ENCODE peak calls at places on chromosomes 12 and 14, in six cellular contexts. C is adrenal gland, L is heart left ventricle, G is GM23248, Z is psoas muscle, S is tibial artery. I is an unnamed sample. For H3K36me3, the result is how much of the 10 kb centered on the place peaks cover.

GRCh38 chr12:6950944-6951540 is at the start of gene PTPN6:
- DNase-seq in G (no peak), S (no peak), L (peak), C (peak), Z (no peak), I (no peak)

GRCh38 chr12:65464930-65465329 is 186.4 kb downstream of the MSRB3 start:
- DNase-seq in S (no peak), C (no peak), G (peak), Z (no peak), L (no peak), I (no peak)

GRCh38 chr12:105057174-105057573 is 27.1 kb downstream of the ALDH1L2 start:
- DNase-seq in Z (no peak), C (no peak), S (no peak), G (peak), L (no peak), I (no peak)

GRCh38 chr14:90715993-90716392 is 100.2 kb downstream of the TTC7B start:
- DNase-seq in G (no peak), Z (no peak), C (no peak), L (no peak), S (no peak), I (no peak)

GRCh38 chr14:104732355-104732804 is 8.4 kb downstream of the ADSS1 start:
- DNase-seq in C (peak), G (no peak), S (peak), L (peak), Z (peak), I (no peak)

GRCh38 chr14:73457050-73457934 is 1.1 kb downstream of the NUMB start:
- DNase-seq in C (peak), Z (peak), L (peak), S (peak), G (peak), I (peak)

GRCh38 chr14:104218361-104219180 is 80.2 kb downstream of the KIF26A start:
- DNase-seq in G (no peak), Z (peak), S (no peak), L (no peak), C (no peak), I (no peak)

GRCh38 chr12:78671295-78671694 is 193.3 kb upstream of the SYT1 start:
- DNase-seq in Z (no peak), S (no peak), G (peak), L (no peak), C (no peak), I (peak)

GRCh38 chr14:104224516-104225281 is 86.3 kb downstream of the KIF26A start:
- DNase-seq in S (no peak), Z (peak), G (no peak), C (no peak), L (no peak), I (no peak)

GRCh38 chr12:51923506-51924365 is 16.4 kb downstream of the ACVRL1 start:
- DNase-seq in Z (peak), C (no peak), L (peak), G (peak), S (peak), I (no peak)

GRCh38 chr14:97077253-97077653 is 280.1 kb downstream of the VRK1 start:
- DNase-seq in Z (peak), C (peak), S (peak), L (peak), G (peak), I (peak)

GRCh38 chr14:80770114-80770917 is 171.2 kb downstream of the CEP128 start:
- DNase-seq in S (no peak), G (peak), L (no peak), Z (no peak), C (no peak), I (no peak)

GRCh38 chr12:46004715-46005114 is 14.3 kb upstream of the SCAF11 start:
- DNase-seq in C (no peak), G (no peak), L (no peak), S (no peak), Z (no peak), I (no peak)

GRCh38 chr12:45732250-45732649 is 2.7 kb downstream of the ARID2 start:
- DNase-seq in G (peak), L (no peak), C (no peak), S (no peak), Z (no peak), I (no peak)

GRCh38 chr12:68162374-68162773 is 2.8 kb upstream of the IFNG start:
- DNase-seq in C (no peak), S (no peak), Z (no peak), L (no peak), G (no peak), I (no peak)

GRCh38 chr12:104187446-104188155 is 28.0 kb upstream of the TXNRD1 start:
- DNase-seq in C (peak), S (no peak), G (no peak), Z (no peak), L (no peak), I (no peak)

GRCh38 chr12:80422549-80422948 is 21.5 kb upstream of the PTPRQ start:
- DNase-seq in G (no peak), L (no peak), C (no peak), Z (no peak), S (no peak), I (no peak)

GRCh38 chr14:39182770-39183684 is 8.0 kb downstream of the PNN start:
- DNase-seq in G (no peak), S (no peak), Z (no peak), C (no peak), L (no peak), I (no peak)

GRCh38 chr14:39186941-39187525 is 12.0 kb downstream of the PNN start:
- DNase-seq in C (no peak), G (no peak), S (no peak), Z (no peak), L (no peak), I (no peak)

GRCh38 chr14:39185256-39186049 is 10.4 kb downstream of the PNN start:
- DNase-seq in C (no peak), Z (no peak), S (no peak), L (no peak), G (no peak), I (no peak)

GRCh38 chr14:39181693-39182047 is 6.6 kb downstream of the PNN start:
- DNase-seq in G (no peak), L (no peak), S (no peak), C (no peak), Z (no peak), I (no peak)

GRCh38 chr14:39184628-39185255 is 9.7 kb downstream of the PNN start:
- DNase-seq in S (no peak), G (no peak), L (no peak), Z (no peak), C (no peak), I (no peak)
- H3K4me3 ChIP-seq in S (no peak), G (no peak), L (no peak), Z (no peak), C (no peak), I (no peak)

DNA sequence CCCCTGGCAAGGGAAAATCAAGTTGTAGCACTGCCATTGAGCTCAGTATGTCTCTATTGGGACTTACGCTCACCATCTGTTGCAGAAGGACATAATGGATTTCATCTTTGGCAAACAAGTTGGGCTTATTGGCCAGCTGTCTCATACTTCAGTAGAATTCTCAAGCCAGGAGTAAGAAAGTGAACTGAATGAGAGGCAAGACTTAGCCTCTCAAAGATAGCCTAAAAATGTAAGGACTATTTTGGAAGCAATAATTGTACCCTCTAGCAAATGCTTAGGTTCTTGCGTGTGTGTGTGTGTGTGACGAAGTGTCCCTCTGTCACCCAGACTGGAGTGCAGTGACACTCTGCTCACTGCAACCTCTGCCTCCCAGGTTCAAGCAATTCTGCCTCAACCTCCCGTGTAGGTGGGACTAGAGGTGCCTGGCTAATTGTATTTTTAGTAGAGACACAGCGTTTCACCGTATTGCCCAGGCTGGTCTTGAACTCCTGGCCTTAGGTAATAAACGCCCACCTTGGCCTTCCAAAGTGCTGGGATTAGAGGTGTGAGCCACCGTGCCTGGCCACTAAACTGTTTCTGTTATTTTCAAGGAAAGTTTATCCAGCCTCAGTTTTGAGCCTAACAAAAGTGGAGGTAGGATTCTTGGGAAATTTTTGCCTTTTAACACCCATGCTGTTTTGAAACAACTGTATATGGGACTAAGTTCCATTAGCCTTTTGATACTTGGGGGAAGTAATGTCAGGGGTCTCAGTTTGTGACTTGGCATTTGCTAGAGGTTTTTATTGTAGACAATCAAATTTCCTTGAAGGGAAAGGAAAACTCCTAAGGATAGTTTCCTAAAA is 7.0 kb downstream of the HNRNPA1 start:
- DNase-seq in G (peak), S (no peak), Z (no peak), C (no peak), L (no peak), I (no peak)
- H3K36me3 ChIP-seq in G (half or more), S (half or more), Z (half or more), C (half or more), L (half or more), I (half or more)

DNA sequence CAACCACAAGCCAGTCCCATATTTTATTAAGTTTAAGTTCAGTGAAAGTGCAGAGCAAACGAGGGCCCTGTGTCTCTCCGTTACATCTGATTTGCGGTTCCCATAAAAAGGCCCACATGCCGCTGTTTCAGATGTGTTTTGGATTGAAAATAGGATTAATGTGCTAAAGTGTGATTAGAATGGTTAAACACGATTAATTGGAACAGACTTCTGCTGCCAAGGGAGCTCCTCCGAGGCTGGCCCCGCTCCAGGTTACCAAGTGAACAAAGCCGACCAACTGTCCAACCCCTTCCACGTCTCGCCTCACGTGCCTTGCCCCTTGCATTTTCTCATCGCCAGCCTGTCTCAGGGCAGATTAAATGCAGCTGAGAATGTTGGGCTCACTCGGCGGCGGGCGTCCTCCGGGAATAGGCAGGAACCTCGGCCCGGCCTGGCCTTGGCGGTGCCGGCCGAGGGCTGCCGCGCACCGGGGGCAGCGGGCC is 166.5 kb upstream of the GSC start:
- DNase-seq in S (peak), L (peak), Z (peak), C (peak), G (peak), I (no peak)
- H3K4me3 ChIP-seq in S (peak), L (peak), Z (peak), C (peak), G (peak), I (no peak)

DNA sequence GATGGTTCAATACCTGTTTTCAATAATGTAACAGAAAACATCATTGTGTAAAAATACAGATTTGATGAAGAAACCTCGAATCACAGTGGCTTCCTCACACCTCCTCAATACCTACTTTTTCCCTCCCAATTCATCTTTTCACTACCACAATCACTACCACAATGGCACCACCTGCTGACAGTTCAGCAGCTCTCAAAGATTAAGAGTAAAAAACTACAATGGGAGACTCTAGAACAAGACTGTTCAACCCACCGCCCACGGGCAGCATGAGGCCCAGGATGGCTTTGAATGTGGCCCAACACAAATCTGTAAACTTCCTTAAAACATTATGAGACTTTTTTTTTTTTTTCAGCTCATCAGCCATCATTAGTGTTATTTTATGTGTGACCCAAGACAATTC is 15.2 kb downstream of the MED6 start:
- DNase-seq in S (no peak), G (peak), Z (no peak), L (no peak), C (no peak), I (no peak)
- H3K36me3 ChIP-seq in S (half or more), G (under half), Z (half or more), L (half or more), C (half or more), I (half or more)